ENCODE peak calls at places on chromosomes 3 and 15, in eight cellular contexts. D is BJ, R is thoracic aorta, J is cardiac muscle cell, L is lower leg skin, P is right atrium auricular region, M is right cardiac atrium, F is sigmoid colon. W is an unnamed sample.

GRCh38 chr15:74300057-74300620 is 64.0 kb downstream of the CCDC33 start:
- DNase-seq in D (no peak), R (no peak), J (no peak), L (no peak), P (no peak), M (no peak), F (no peak), W (no peak)

GRCh38 chr3:71185733-71186455 is 397.6 kb downstream of the FOXP1 start:
- DNase-seq in D (no peak), R (no peak), J (peak), L (no peak), P (no peak), M (no peak), F (no peak), W (no peak)

GRCh38 chr3:87307805-87308204 is 31.4 kb upstream of the POU1F1 start:
- DNase-seq in D (no peak), R (no peak), J (no peak), L (no peak), P (no peak), M (no peak), F (no peak), W (no peak)

GRCh38 chr3:128427872-128428822 is 38.5 kb downstream of the DNAJB8 start:
- DNase-seq in D (no peak), R (no peak), J (no peak), L (no peak), P (no peak), M (no peak), F (no peak), W (no peak)

GRCh38 chr3:51961607-51962569 is 5.4 kb downstream of the PCBP4 start:
- DNase-seq in D (no peak), R (no peak), J (no peak), L (no peak), P (no peak), M (peak), F (no peak), W (no peak)

GRCh38 chr3:115523467-115523866 is 99.8 kb upstream of the GAP43 start:
- DNase-seq in D (no peak), R (no peak), J (no peak), L (no peak), P (no peak), M (no peak), F (no peak), W (no peak)

GRCh38 chr3:158792709-158793108 is 9.1 kb upstream of the MFSD1 start:
- DNase-seq in D (peak), R (no peak), J (peak), L (no peak), P (no peak), M (no peak), F (no peak), W (no peak)

GRCh38 chr3:197308591-197308990 is 10.2 kb upstream of the DLG1 start:
- DNase-seq in D (no peak), R (no peak), J (peak), L (no peak), P (no peak), M (no peak), F (no peak), W (no peak)

GRCh38 chr3:139718415-139718814 is 40.6 kb upstream of the NMNAT3 start:
- DNase-seq in D (no peak), R (no peak), J (peak), L (no peak), P (peak), M (peak), F (no peak), W (no peak)

GRCh38 chr15:89003865-89004725 is 84.2 kb upstream of the ABHD2 start:
- DNase-seq in D (no peak), R (no peak), J (peak), L (no peak), P (no peak), M (peak), F (no peak), W (no peak)

DNA sequence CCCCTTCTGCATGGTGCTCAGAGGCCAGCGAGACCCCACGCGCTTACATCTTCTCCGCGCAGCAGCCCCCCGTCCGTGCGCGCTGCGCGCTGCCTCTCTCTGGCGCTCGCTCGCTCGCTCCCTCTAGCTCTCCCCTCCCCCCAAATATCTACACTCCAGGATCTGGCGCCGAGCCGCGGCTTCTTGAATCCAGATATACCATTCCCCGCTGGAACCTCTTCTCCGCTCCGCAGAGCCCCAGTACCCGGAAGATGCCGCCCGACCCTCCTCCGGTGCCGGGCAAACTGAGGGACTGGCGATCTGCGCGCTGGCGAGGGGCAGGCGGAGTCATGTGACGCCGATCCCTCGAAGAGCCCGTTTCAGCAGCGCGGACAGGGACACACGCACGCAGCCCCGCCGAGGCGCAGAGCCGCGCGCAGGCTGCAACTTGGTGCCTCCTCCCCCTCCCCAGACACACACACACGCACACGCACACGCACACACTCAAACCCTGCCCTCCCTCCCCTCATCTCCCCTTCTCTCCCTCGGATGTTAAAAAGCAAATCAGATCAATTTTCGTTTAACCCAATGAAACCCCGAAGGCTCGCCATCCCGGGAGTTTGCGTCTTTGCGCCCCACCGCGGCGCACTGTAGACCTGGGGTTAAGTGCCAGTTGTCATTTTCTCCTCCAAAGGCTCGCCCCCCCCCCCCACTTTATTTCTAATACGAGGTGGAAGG is at the start of gene RASGRF1:
- DNase-seq in D (no peak), R (no peak), J (peak), L (no peak), P (peak), M (peak), F (no peak), W (peak)
- H3K4me3 ChIP-seq in D (no peak), R (peak), J (peak), L (no peak), P (peak), M (peak), F (peak), W (peak)

DNA sequence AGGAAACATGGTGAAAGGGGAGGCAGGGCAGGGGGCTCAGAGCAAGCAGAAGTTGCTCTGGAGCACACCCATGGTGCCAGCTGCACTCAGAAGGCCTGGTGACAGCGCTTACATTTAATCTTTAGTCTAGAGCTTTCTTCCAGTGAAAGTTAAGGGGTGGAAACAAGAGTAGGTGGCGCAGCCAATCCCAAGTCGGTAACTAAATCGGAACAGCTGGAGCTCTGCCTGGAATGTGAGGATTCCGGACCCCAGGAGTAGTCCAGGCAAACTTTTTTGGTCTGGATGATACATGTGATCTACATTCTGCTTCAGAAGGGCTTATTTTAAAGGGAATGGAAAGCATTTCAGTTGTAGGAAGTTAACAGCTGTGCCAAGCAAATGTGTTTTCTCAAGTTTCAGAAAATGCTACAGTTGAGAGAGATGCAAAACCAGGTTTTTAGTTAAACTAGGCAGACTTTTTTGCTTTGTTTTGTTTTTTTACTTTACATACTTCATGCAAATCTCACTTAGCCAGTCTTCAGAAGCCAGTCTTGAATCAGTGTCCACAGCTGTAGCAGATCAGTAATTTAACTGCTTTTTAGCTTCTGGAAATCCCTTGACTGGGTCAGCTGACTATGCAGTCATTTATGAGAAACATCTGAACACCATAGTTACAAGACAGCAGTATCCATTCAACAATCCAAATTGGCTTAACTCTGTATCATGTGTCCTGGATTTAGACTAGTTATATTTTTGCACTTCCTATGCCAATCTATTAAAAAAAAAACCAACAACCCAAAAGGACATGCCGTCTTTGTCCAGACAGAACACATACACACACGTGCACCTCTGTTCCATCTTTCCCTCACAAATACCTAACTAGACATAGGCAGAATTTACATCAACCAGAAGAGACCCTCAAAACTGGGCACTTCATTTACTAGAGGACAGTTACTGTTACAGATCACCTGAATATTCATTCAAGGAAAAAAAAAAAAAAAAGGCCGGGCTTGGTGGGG is 33.2 kb downstream of the ZNF106 start:
- DNase-seq in D (peak), R (peak), J (peak), L (peak), P (peak), M (peak), F (peak), W (no peak)
- H3K4me3 ChIP-seq in D (peak), R (peak), J (no peak), L (no peak), P (peak), M (peak), F (peak), W (peak)

DNA sequence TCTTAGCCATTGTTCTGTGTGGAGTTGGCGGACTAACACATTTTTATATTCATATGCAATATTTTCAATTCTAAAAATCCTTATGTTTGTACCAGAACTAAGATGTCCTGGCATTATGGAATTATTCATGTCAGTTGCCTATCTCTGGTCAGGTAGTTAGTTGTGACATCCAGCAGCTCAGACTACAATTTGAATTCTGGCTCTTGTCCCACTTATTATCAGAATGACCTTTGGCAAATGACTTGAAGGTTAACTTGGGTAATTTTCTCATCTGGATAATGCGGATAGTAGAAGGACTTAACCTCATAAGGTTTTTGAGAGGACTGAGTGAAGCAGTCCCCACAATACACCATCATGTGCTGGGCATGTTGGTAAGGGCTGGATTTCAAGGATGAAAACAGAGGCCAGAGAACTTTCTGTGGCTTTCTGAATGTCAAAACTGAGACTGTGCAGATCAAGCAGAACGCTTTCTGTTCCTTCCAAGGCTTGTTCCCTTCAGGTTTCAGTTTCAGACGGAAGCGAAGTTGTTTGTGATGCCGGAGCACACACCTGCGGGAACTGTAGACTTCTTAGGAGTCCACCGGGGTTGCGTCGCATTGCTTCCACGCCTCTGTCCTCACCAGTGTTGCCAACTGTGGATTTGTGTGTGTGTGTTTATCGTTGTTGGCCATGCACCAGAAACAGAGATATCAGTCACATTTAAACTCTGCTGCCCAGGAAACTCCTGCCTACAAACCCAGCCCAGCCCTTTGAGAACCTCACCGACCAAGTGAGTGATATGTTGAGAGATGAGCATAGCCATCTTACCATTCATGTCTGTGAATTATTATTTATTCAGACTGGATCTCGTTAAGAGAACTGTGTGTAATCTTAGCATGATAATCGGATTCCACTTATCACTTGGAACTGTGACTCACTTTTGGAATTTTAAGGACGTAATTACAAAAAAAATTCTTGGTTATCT is 76.0 kb downstream of the PTPRG start:
- DNase-seq in D (no peak), R (no peak), J (peak), L (no peak), P (peak), M (peak), F (peak), W (no peak)
- H3K4me3 ChIP-seq in D (no peak), R (peak), J (no peak), L (no peak), P (peak), M (peak), F (peak), W (no peak)

DNA sequence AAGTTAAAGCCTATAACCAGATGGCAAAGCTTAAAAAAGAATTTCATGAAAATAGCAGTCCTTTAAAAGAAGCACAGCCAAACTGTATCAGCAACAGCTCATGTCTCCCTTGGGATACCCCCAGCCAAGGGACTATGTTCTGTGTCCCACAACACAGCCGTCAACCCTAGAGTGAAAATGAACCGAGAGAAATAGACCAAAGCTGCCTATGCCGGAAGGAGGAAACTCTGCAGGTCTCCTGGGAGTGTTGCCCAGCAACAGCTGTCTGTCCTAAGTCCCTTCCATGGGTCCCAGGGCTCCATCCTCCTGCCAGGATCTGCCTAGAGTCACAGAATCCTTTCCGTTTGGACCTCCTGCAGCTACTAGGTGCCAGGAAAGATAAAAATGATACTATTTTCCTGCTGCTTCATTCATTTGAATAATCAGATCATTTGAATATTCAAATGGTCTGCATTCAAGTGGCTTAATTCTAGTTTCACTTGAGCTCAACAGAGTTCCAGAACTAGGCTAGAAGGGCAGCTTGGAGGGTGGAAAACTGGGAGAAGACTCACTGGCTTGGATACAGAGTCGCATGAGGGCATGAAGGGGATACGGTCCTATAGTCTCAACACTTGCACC is 53.1 kb downstream of the TRANK1 start:
- DNase-seq in D (no peak), R (no peak), J (no peak), L (no peak), P (no peak), M (peak), F (no peak), W (no peak)
- H3K4me3 ChIP-seq in D (no peak), R (no peak), J (no peak), L (no peak), P (no peak), M (no peak), F (no peak), W (no peak)

DNA sequence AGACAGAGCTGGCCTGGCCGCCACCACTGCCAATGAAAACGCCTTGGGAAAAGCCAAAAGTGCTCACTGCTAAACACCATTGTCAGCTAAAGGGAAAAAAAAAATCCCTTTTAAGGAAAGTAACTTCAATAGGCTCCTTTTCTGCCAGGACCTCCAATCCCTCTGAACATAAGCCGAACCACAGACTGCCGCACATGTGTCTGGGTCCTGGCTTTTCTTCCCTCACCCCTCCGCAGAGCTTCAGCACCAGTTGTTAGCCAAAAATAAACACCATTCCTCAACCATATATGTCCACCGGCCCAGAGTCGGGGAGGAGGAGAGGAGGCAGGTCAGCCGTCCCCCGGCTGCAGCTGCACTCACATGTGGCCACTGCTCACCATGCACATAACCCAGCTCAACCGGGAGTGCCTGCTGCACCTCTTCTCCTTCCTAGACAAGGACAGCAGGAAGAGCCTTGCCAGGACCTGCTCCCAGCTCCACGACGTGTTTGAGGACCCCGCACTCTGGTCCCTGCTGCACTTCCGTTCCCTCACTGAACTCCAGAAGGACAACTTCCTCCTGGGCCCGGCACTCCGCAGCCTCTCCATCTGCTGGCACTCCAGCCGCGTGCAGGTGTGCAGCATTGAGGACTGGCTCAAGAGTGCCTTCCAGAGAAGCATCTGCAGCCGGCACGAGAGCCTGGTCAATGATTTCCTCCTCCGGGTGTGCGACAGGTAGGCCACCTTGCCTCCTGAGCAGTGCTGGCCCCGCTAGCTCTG is at the start of gene FBXL22:
- DNase-seq in D (no peak), R (no peak), J (peak), L (no peak), P (no peak), M (peak), F (peak), W (no peak)
- H3K4me3 ChIP-seq in D (no peak), R (peak), J (no peak), L (no peak), P (peak), M (peak), F (peak), W (no peak)

GRCh38 chr3:146542179-146542578 is 2.2 kb downstream of the PLSCR1 start:
- DNase-seq in D (no peak), R (no peak), J (peak), L (no peak), P (no peak), M (no peak), F (no peak), W (no peak)
- H3K4me3 ChIP-seq in D (no peak), R (peak), J (no peak), L (no peak), P (peak), M (peak), F (peak), W (peak)

DNA sequence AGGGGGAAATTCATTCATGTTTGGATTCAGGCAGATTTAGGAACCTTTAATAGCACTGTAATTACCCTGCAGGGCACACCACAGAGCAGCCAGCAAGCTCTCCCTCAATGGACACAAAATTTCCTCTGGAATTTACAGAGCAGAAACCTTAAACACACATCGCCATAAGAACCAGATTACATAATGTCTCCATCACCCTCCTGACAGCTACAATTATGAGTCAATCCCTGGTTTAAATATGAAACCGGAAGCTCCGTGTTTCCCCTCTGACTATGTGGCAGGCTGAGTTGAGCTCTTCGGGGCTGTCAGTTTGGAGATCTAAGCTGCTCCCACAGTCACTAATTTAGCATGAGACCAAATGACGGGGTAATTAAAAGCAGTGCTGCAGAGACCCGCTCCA is 134.6 kb downstream of the TMCO5A start:
- DNase-seq in D (no peak), R (no peak), J (peak), L (peak), P (no peak), M (no peak), F (no peak), W (no peak)
- H3K4me3 ChIP-seq in D (peak), R (peak), J (no peak), L (no peak), P (peak), M (peak), F (no peak), W (peak)

GRCh38 chr3:35651456-35651855 is 12.1 kb downstream of the ARPP21 start:
- DNase-seq in D (no peak), R (no peak), J (peak), L (no peak), P (no peak), M (no peak), F (no peak), W (no peak)

GRCh38 chr3:35654471-35654870 is 15.1 kb downstream of the ARPP21 start:
- DNase-seq in D (no peak), R (no peak), J (no peak), L (no peak), P (no peak), M (no peak), F (no peak), W (no peak)

GRCh38 chr3:35653347-35653746 is 14.0 kb downstream of the ARPP21 start:
- DNase-seq in D (no peak), R (no peak), J (no peak), L (no peak), P (no peak), M (no peak), F (no peak), W (no peak)

GRCh38 chr3:35649405-35649804 is 10.1 kb downstream of the ARPP21 start:
- DNase-seq in D (no peak), R (no peak), J (no peak), L (no peak), P (no peak), M (no peak), F (no peak), W (no peak)

DNA sequence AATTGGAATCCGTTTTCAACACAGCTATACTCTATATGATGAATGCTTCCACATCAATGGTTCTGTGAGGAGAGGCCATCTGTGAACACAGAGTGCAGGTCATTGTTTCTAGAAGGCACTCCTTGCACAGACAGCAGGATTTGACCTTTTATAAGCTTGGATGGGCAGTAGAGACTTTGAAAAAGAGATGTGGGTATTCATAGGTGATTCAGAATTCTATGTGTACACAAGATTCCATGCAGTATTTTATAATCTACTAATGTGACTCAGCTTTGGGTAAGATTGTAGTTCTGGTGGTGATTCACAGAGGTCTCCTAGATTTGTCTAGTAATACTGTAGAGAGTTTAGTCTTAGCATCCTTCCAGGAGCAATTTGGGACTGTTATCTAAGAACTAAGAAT is 12.6 kb downstream of the ARPP21 start:
- DNase-seq in D (no peak), R (no peak), J (peak), L (no peak), P (no peak), M (no peak), F (no peak), W (no peak)
- H3K4me3 ChIP-seq in D (no peak), R (no peak), J (no peak), L (no peak), P (no peak), M (no peak), F (no peak), W (peak)

GRCh38 chr3:137761563-137762503 is 2.3 kb upstream of the SOX14 start:
- DNase-seq in D (no peak), R (no peak), J (no peak), L (no peak), P (no peak), M (no peak), F (no peak), W (no peak)
- H3K4me3 ChIP-seq in D (no peak), R (no peak), J (no peak), L (no peak), P (no peak), M (no peak), F (no peak), W (no peak)